ENCODE peak calls at places on chromosome 10, in seven cellular contexts. One of them, this sample, is unnamed.

GRCh38 chr10:35916791-35917190 is 274.7 kb upstream of the FZD8 start:
- DNase-seq in H1: no peak
- DNase-seq in GM12878: no peak
- DNase-seq in HepG2: no peak
- DNase-seq in GM12891: no peak
- DNase-seq in K562: no peak
- DNase-seq in SK-N-SH: no peak
- DNase-seq in this sample: no peak

GRCh38 chr10:117441812-117442443 is 66.7 kb upstream of the PDZD8 start:
- DNase-seq in HepG2: no peak
- DNase-seq in H1: no peak
- DNase-seq in GM12891: no peak
- DNase-seq in SK-N-SH: no peak
- DNase-seq in K562: no peak
- DNase-seq in GM12878: no peak
- DNase-seq in this sample: no peak

GRCh38 chr10:4626919-4627318 is 199.1 kb upstream of the AKR1E2 start:
- DNase-seq in GM12878: no peak
- DNase-seq in GM12891: no peak
- DNase-seq in HepG2: no peak
- DNase-seq in K562: no peak
- DNase-seq in SK-N-SH: no peak
- DNase-seq in H1: no peak
- DNase-seq in this sample: no peak

GRCh38 chr10:21494221-21495001 is 31.1 kb downstream of the SKIDA1 start:
- DNase-seq in HepG2: no peak
- DNase-seq in H1: peak
- DNase-seq in K562: no peak
- DNase-seq in GM12878: no peak
- DNase-seq in SK-N-SH: peak
- DNase-seq in GM12891: no peak
- DNase-seq in this sample: no peak

GRCh38 chr10:84632866-84633265 is 304.5 kb downstream of the CCSER2 start:
- DNase-seq in GM12878: no peak
- DNase-seq in SK-N-SH: no peak
- DNase-seq in GM12891: no peak
- DNase-seq in K562: no peak
- DNase-seq in HepG2: peak
- DNase-seq in H1: no peak
- DNase-seq in this sample: no peak

GRCh38 chr10:127013251-127013656 is 108.0 kb downstream of the DOCK1 start:
- DNase-seq in K562: no peak
- DNase-seq in GM12878: no peak
- DNase-seq in H1: no peak
- DNase-seq in SK-N-SH: no peak
- DNase-seq in GM12891: no peak
- DNase-seq in HepG2: no peak
- DNase-seq in this sample: no peak

GRCh38 chr10:127034790-127035189 is 129.6 kb downstream of the DOCK1 start:
- DNase-seq in H1: no peak
- DNase-seq in SK-N-SH: no peak
- DNase-seq in GM12878: no peak
- DNase-seq in HepG2: no peak
- DNase-seq in GM12891: no peak
- DNase-seq in K562: no peak
- DNase-seq in this sample: no peak

GRCh38 chr10:112906945-112907344 is 43.1 kb upstream of the TCF7L2 start:
- DNase-seq in SK-N-SH: no peak
- DNase-seq in GM12891: no peak
- DNase-seq in K562: no peak
- DNase-seq in GM12878: no peak
- DNase-seq in H1: no peak
- DNase-seq in HepG2: no peak
- DNase-seq in this sample: no peak

GRCh38 chr10:3509355-3509754 is 275.7 kb downstream of the KLF6 start:
- DNase-seq in K562: no peak
- DNase-seq in GM12878: no peak
- DNase-seq in HepG2: no peak
- DNase-seq in GM12891: no peak
- DNase-seq in SK-N-SH: no peak
- DNase-seq in H1: no peak
- DNase-seq in this sample: no peak

GRCh38 chr10:17923728-17924127 is 28.0 kb upstream of the SLC39A12 start:
- DNase-seq in HepG2: no peak
- DNase-seq in K562: no peak
- DNase-seq in SK-N-SH: no peak
- DNase-seq in GM12891: no peak
- DNase-seq in GM12878: no peak
- DNase-seq in H1: no peak
- DNase-seq in this sample: no peak

GRCh38 chr10:132858121-132859081 is 72.5 kb upstream of the NKX6-2 start:
- DNase-seq in K562: peak
- DNase-seq in HepG2: no peak
- DNase-seq in SK-N-SH: no peak
- DNase-seq in GM12878: no peak
- DNase-seq in H1: peak
- DNase-seq in GM12891: no peak
- DNase-seq in this sample: no peak

GRCh38 chr10:15780353-15781135 is 60.8 kb upstream of the ITGA8 start:
- DNase-seq in H1: no peak
- DNase-seq in SK-N-SH: no peak
- DNase-seq in GM12891: no peak
- DNase-seq in HepG2: no peak
- DNase-seq in K562: no peak
- DNase-seq in GM12878: no peak
- DNase-seq in this sample: no peak

GRCh38 chr10:81866753-81867152 is 8.2 kb upstream of the NRG3 start:
- DNase-seq in HepG2: no peak
- DNase-seq in GM12891: no peak
- DNase-seq in H1: no peak
- DNase-seq in GM12878: no peak
- DNase-seq in SK-N-SH: no peak
- DNase-seq in K562: no peak
- DNase-seq in this sample: no peak

GRCh38 chr10:57785546-57785945 is 482.1 kb downstream of the IPMK start:
- DNase-seq in H1: no peak
- DNase-seq in GM12891: no peak
- DNase-seq in K562: no peak
- DNase-seq in HepG2: no peak
- DNase-seq in GM12878: no peak
- DNase-seq in SK-N-SH: no peak
- DNase-seq in this sample: no peak

GRCh38 chr10:13099144-13099665 is 758 bp upstream of the OPTN start:
- DNase-seq in SK-N-SH: peak
- DNase-seq in GM12878: no peak
- DNase-seq in HepG2: peak
- DNase-seq in H1: peak
- DNase-seq in GM12891: no peak
- DNase-seq in K562: peak
- DNase-seq in this sample: peak

GRCh38 chr10:4006848-4007247 is 221.8 kb upstream of the KLF6 start:
- DNase-seq in GM12891: no peak
- DNase-seq in K562: no peak
- DNase-seq in GM12878: no peak
- DNase-seq in H1: no peak
- DNase-seq in HepG2: no peak
- DNase-seq in SK-N-SH: no peak
- DNase-seq in this sample: no peak

GRCh38 chr10:51733061-51733460 is 33.7 kb upstream of the CSTF2T start:
- DNase-seq in SK-N-SH: no peak
- DNase-seq in K562: no peak
- DNase-seq in GM12878: no peak
- DNase-seq in GM12891: no peak
- DNase-seq in HepG2: no peak
- DNase-seq in H1: no peak
- DNase-seq in this sample: no peak

GRCh38 chr10:103932996-103933395 is 15.0 kb upstream of the STN1 start:
- DNase-seq in HepG2: no peak
- DNase-seq in GM12878: no peak
- DNase-seq in SK-N-SH: no peak
- DNase-seq in H1: no peak
- DNase-seq in GM12891: no peak
- DNase-seq in K562: no peak
- DNase-seq in this sample: no peak

GRCh38 chr10:71796749-71797405 is 23.6 kb upstream of the VSIR start:
- DNase-seq in SK-N-SH: no peak
- DNase-seq in H1: no peak
- DNase-seq in HepG2: no peak
- DNase-seq in K562: peak
- DNase-seq in GM12891: no peak
- DNase-seq in GM12878: no peak
- DNase-seq in this sample: no peak

GRCh38 chr10:26733750-26734568 is 36.5 kb downstream of the PDSS1 start:
- DNase-seq in GM12891: no peak
- DNase-seq in GM12878: no peak
- DNase-seq in SK-N-SH: no peak
- DNase-seq in K562: no peak
- DNase-seq in HepG2: peak
- DNase-seq in H1: no peak
- DNase-seq in this sample: no peak

GRCh38 chr10:71981024-71981867 is 17.1 kb downstream of the CHST3 start:
- DNase-seq in GM12878: peak
- DNase-seq in H1: no peak
- DNase-seq in K562: no peak
- DNase-seq in GM12891: no peak
- DNase-seq in HepG2: peak
- DNase-seq in SK-N-SH: peak
- DNase-seq in this sample: no peak

GRCh38 chr10:122850705-122851640 is 5.3 kb upstream of the CUZD1 start:
- DNase-seq in GM12878: no peak
- DNase-seq in HepG2: no peak
- DNase-seq in GM12891: no peak
- DNase-seq in H1: no peak
- DNase-seq in SK-N-SH: no peak
- DNase-seq in K562: no peak
- DNase-seq in this sample: no peak

GRCh38 chr10:15898046-15898445 is 37.7 kb upstream of the MINDY3 start:
- DNase-seq in HepG2: no peak
- DNase-seq in GM12891: no peak
- DNase-seq in K562: peak
- DNase-seq in H1: no peak
- DNase-seq in SK-N-SH: peak
- DNase-seq in GM12878: no peak
- DNase-seq in this sample: no peak

GRCh38 chr10:124827474-124827873 is 25.9 kb downstream of the ABRAXAS2 start:
- DNase-seq in H1: no peak
- DNase-seq in GM12891: no peak
- DNase-seq in GM12878: no peak
- DNase-seq in HepG2: peak
- DNase-seq in K562: peak
- DNase-seq in SK-N-SH: peak
- DNase-seq in this sample: no peak
- TF ChIP-seq TAF1 in H1: no peak
- TF ChIP-seq TAF1 in GM12891: no peak
- TF ChIP-seq TAF1 in GM12878: no peak
- TF ChIP-seq TAF1 in HepG2: no peak
- TF ChIP-seq TAF1 in K562: no peak
- TF ChIP-seq TAF1 in SK-N-SH: no peak
- TF ChIP-seq TAF1 in this sample: no peak

DNA sequence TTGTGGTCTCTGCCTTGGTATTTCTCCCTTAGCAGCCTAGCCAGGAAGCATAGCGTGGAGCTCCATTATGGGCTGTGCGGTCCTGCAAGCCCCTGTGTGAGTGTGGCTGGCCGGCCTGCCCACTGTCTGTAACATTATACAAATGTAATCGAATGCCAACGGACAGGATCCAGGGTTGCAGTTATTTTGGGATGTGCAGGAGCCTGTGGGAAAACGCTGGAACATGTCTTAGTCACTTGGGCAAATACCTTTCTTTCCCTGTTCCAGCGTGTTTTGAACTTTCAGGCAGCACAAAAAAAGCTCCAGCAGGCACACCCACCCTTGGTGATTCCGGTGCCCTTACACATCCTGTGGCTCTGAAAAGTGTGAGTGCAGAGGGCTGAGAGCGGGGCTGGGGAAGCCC is 29.5 kb downstream of the BAG3 start:
- DNase-seq in HepG2: no peak
- DNase-seq in H1: no peak
- DNase-seq in K562: no peak
- DNase-seq in SK-N-SH: no peak
- DNase-seq in GM12878: no peak
- DNase-seq in GM12891: no peak
- DNase-seq in this sample: no peak
- TF ChIP-seq TAF1 in HepG2: no peak
- TF ChIP-seq TAF1 in H1: no peak
- TF ChIP-seq TAF1 in K562: no peak
- TF ChIP-seq TAF1 in SK-N-SH: no peak
- TF ChIP-seq TAF1 in GM12878: no peak
- TF ChIP-seq TAF1 in GM12891: no peak
- TF ChIP-seq TAF1 in this sample: no peak

DNA sequence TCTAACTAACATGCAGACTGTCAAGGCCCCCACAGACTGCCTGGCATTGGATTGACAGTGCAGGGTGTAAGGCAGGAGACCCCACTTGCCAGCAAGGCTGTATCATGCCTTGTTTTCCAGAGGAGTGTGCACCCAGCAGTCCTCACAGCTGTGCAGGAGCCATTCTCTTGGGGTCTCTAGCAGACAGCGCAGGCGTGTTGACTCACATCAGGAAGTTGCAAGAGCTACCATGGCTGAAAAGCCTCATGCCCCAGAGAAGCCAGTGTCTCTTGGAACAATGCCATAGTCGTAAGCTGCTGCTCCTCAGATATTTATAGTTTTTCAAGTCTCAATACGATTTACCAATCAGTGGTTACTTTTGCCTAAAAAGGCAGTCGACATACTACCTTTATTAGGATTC is 407.9 kb downstream of the PARD3 start:
- DNase-seq in K562: no peak
- DNase-seq in SK-N-SH: peak
- DNase-seq in GM12891: no peak
- DNase-seq in GM12878: no peak
- DNase-seq in H1: no peak
- DNase-seq in HepG2: no peak
- DNase-seq in this sample: no peak
- TF ChIP-seq TAF1 in K562: no peak
- TF ChIP-seq TAF1 in SK-N-SH: no peak
- TF ChIP-seq TAF1 in GM12891: no peak
- TF ChIP-seq TAF1 in GM12878: no peak
- TF ChIP-seq TAF1 in H1: no peak
- TF ChIP-seq TAF1 in HepG2: no peak
- TF ChIP-seq TAF1 in this sample: no peak

GRCh38 chr10:78458983-78459638 is 425.4 kb downstream of the RPS24 start:
- DNase-seq in GM12878: no peak
- DNase-seq in GM12891: no peak
- DNase-seq in K562: peak
- DNase-seq in H1: no peak
- DNase-seq in HepG2: peak
- DNase-seq in SK-N-SH: no peak
- DNase-seq in this sample: no peak

GRCh38 chr10:78462221-78462620 is 428.6 kb downstream of the RPS24 start:
- DNase-seq in GM12878: no peak
- DNase-seq in GM12891: no peak
- DNase-seq in HepG2: no peak
- DNase-seq in SK-N-SH: no peak
- DNase-seq in H1: no peak
- DNase-seq in K562: no peak
- DNase-seq in this sample: no peak

GRCh38 chr10:78459639-78460037 is 426.0 kb downstream of the RPS24 start:
- DNase-seq in SK-N-SH: no peak
- DNase-seq in H1: no peak
- DNase-seq in GM12878: no peak
- DNase-seq in HepG2: no peak
- DNase-seq in GM12891: no peak
- DNase-seq in K562: no peak
- DNase-seq in this sample: no peak

GRCh38 chr10:78461333-78461732 is 427.7 kb downstream of the RPS24 start:
- DNase-seq in SK-N-SH: no peak
- DNase-seq in GM12891: no peak
- DNase-seq in H1: no peak
- DNase-seq in K562: no peak
- DNase-seq in HepG2: no peak
- DNase-seq in GM12878: no peak
- DNase-seq in this sample: no peak

GRCh38 chr10:78460204-78460603 is 426.5 kb downstream of the RPS24 start:
- DNase-seq in K562: no peak
- DNase-seq in GM12878: no peak
- DNase-seq in H1: no peak
- DNase-seq in HepG2: no peak
- DNase-seq in SK-N-SH: no peak
- DNase-seq in GM12891: no peak
- DNase-seq in this sample: no peak
- TF ChIP-seq TAF1 in K562: no peak
- TF ChIP-seq TAF1 in GM12878: no peak
- TF ChIP-seq TAF1 in H1: no peak
- TF ChIP-seq TAF1 in HepG2: no peak
- TF ChIP-seq TAF1 in SK-N-SH: no peak
- TF ChIP-seq TAF1 in GM12891: no peak
- TF ChIP-seq TAF1 in this sample: no peak